ENCODE peak calls at places on chromosomes 13 and 19, in ten cellular contexts. Q is aorta; Z is stimulated activated naive CD4-positive, alpha-beta T cell; V is astrocyte of the hippocampus; I is H54; J is AG09309; L is activated naive CD4-positive, alpha-beta T cell; U is HCEC 1CT; H is globus pallidus; Y is activated CD4-positive, alpha-beta T cell treated with anti-CD3 and anti-CD28 coated beads for 48 hours. X is an unnamed sample.

GRCh38 chr19:29092712-29093552 is 120.0 kb downstream of the UQCRFS1 start:
- DNase-seq in U (no peak), J (no peak), L (no peak), I (no peak), V (no peak), Z (no peak), Q (no peak), Y (no peak), H (no peak), X (no peak)

GRCh38 chr13:50396001-50396400 is 380.8 kb downstream of the KCNRG start:
- DNase-seq in I (no peak), Y (no peak), Q (no peak), Z (no peak), J (no peak), L (no peak), H (no peak), V (no peak), U (no peak), X (no peak)

GRCh38 chr13:40776681-40777165 is 5.7 kb upstream of the MRPS31 start:
- DNase-seq in U (peak), L (no peak), V (peak), Z (peak), Q (no peak), H (no peak), I (no peak), Y (peak), J (no peak), X (peak)

GRCh38 chr19:51724543-51724942 is 752 bp upstream of the HAS1 start:
- DNase-seq in H (peak), J (no peak), Q (peak), V (no peak), I (no peak), Z (no peak), L (no peak), Y (no peak), U (no peak), X (no peak)

GRCh38 chr13:79245937-79246574 is 160.0 kb downstream of the RBM26 start:
- DNase-seq in V (no peak), U (no peak), Q (no peak), H (no peak), Y (no peak), L (no peak), I (no peak), Z (no peak), J (no peak), X (no peak)

GRCh38 chr13:110138009-110138699 is 168.8 kb downstream of the COL4A1 start:
- DNase-seq in Z (no peak), I (peak), L (peak), V (peak), J (no peak), H (no peak), Q (peak), Y (peak), U (peak), X (no peak)

GRCh38 chr19:49058592-49058991 is 1.0 kb upstream of the CGB7 start:
- DNase-seq in H (no peak), I (no peak), L (no peak), U (no peak), Q (no peak), J (no peak), V (peak), Z (no peak), Y (peak), X (no peak)

GRCh38 chr13:46168341-46168740 is 13.6 kb downstream of the LCP1 start:
- DNase-seq in J (no peak), H (no peak), Y (peak), U (peak), Q (no peak), L (no peak), Z (no peak), I (no peak), V (no peak), X (peak)

GRCh38 chr19:1244693-1245451 is 3.3 kb downstream of the ATP5F1D start:
- DNase-seq in Y (no peak), J (no peak), U (no peak), Q (peak), Z (no peak), L (no peak), I (peak), H (no peak), V (no peak), X (no peak)

GRCh38 chr13:112165712-112166111 is 98.8 kb downstream of the SOX1 start:
- DNase-seq in Z (no peak), J (no peak), I (no peak), Q (peak), L (no peak), Y (no peak), V (no peak), H (no peak), U (no peak), X (no peak)

GRCh38 chr13:88945793-88946192 is 1274.6 kb downstream of the SLITRK5 start:
- DNase-seq in J (no peak), Q (no peak), I (no peak), Z (no peak), H (no peak), V (no peak), U (no peak), L (no peak), Y (no peak), X (no peak)

GRCh38 chr19:45999653-46000121 is 4.4 kb downstream of the CCDC61 start:
- DNase-seq in I (no peak), Z (no peak), Y (peak), J (no peak), V (peak), L (no peak), H (no peak), U (no peak), Q (peak), X (no peak)

GRCh38 chr13:46085737-46086136 is 19.1 kb downstream of the CPB2 start:
- DNase-seq in I (no peak), Q (no peak), J (no peak), U (no peak), Y (no peak), L (no peak), H (no peak), Z (no peak), V (no peak), X (no peak)

GRCh38 chr13:106617561-106617960 is 49.6 kb upstream of the ARGLU1 start:
- DNase-seq in U (peak), V (peak), Q (no peak), Y (no peak), L (no peak), J (no peak), Z (no peak), I (peak), H (no peak), X (no peak)

GRCh38 chr19:34120846-34121639 is 51.3 kb upstream of the LSM14A start:
- DNase-seq in I (peak), Y (peak), L (peak), Q (no peak), V (peak), Z (peak), U (peak), J (no peak), H (no peak), X (peak)

GRCh38 chr13:104014803-104015645 is 948.8 kb upstream of the SLC10A2 start:
- DNase-seq in Y (no peak), U (no peak), J (no peak), V (peak), H (no peak), L (no peak), Z (no peak), I (no peak), Q (no peak), X (no peak)

GRCh38 chr13:93238711-93239110 is 12.1 kb downstream of the GPC6 start:
- DNase-seq in Q (no peak), I (no peak), J (no peak), V (no peak), H (no peak), U (no peak), Y (no peak), Z (no peak), L (no peak), X (no peak)

GRCh38 chr19:17004386-17004785 is 22.2 kb downstream of the CPAMD8 start:
- DNase-seq in Z (no peak), I (no peak), L (no peak), V (no peak), H (no peak), Y (no peak), Q (no peak), J (no peak), U (no peak), X (no peak)

GRCh38 chr13:42549555-42549941 is 24.4 kb upstream of the TNFSF11 start:
- DNase-seq in Z (no peak), H (no peak), Q (no peak), V (no peak), L (no peak), J (no peak), I (no peak), Y (peak), U (no peak), X (no peak)

GRCh38 chr19:13764821-13765394 is 586 bp downstream of the MRI1 start:
- DNase-seq in U (no peak), J (no peak), Y (peak), Z (peak), V (peak), Q (peak), L (peak), H (no peak), I (no peak), X (peak)

GRCh38 chr19:55082023-55082851 is 6.6 kb downstream of the EPS8L1 start:
- DNase-seq in H (no peak), Y (peak), I (peak), L (no peak), V (peak), Q (no peak), J (no peak), U (no peak), Z (peak), X (peak)

GRCh38 chr13:32370805-32371204 is 55.5 kb downstream of the BRCA2 start:
- DNase-seq in Z (no peak), H (no peak), I (no peak), Y (no peak), V (no peak), Q (no peak), L (no peak), J (no peak), U (no peak), X (no peak)

GRCh38 chr13:35548790-35549189 is 72.3 kb upstream of the MAB21L1 start:
- DNase-seq in Z (no peak), U (no peak), I (no peak), H (no peak), J (no peak), L (no peak), Y (no peak), V (no peak), Q (no peak), X (no peak)

GRCh38 chr13:94494021-94494420 is 14.5 kb upstream of the DCT start:
- DNase-seq in U (no peak), J (no peak), H (no peak), Q (no peak), I (no peak), L (no peak), Z (no peak), V (no peak), Y (no peak), X (no peak)

GRCh38 chr19:9934132-9934950 is 2.0 kb downstream of the OLFM2 start:
- DNase-seq in Y (peak), I (peak), L (peak), H (peak), Q (peak), V (peak), U (peak), Z (peak), J (no peak), X (peak)

GRCh38 chr19:45693168-45693788 is 812 bp downstream of the QPCTL start:
- DNase-seq in I (no peak), L (peak), U (peak), V (peak), J (no peak), Q (peak), H (peak), Y (peak), Z (peak), X (peak)

GRCh38 chr19:48346161-48346560 is 17.6 kb downstream of the TMEM143 start:
- DNase-seq in H (no peak), Z (no peak), U (no peak), Y (no peak), Q (no peak), V (no peak), L (no peak), J (no peak), I (no peak), X (no peak)

GRCh38 chr13:51879133-51879532 is 17.4 kb downstream of the CCDC70 start:
- DNase-seq in Q (no peak), I (no peak), Z (no peak), H (no peak), J (no peak), U (no peak), L (no peak), V (no peak), Y (no peak), X (no peak)

GRCh38 chr19:42436006-42436405 is 6.7 kb downstream of the CXCL17 start:
- DNase-seq in H (no peak), I (no peak), Q (no peak), Y (no peak), J (no peak), V (no peak), U (no peak), L (no peak), Z (no peak), X (no peak)

X was measured in naive thymus-derived CD4-positive, alpha-beta T cell.